ENCODE peak calls at places on chromosomes 5 and 9, in five cellular contexts. P, A, K, S and J are unnamed samples.

GRCh38 chr9:77307166-77307565 is 129.8 kb downstream of the VPS13A start:
- DNase-seq in P (no peak), A (no peak), K (no peak), S (no peak), J (no peak)

GRCh38 chr9:17535176-17535575 is 43.7 kb upstream of the SH3GL2 start:
- DNase-seq in P (no peak), A (no peak), K (no peak), S (no peak), J (no peak)

GRCh38 chr5:115168829-115169391 is 798 bp downstream of the TRIM36 start:
- DNase-seq in P (no peak), A (no peak), K (peak), S (peak), J (no peak)

GRCh38 chr5:133565993-133566392 is 46.3 kb downstream of the FSTL4 start:
- DNase-seq in P (no peak), A (no peak), K (no peak), S (no peak), J (peak)

GRCh38 chr9:526904-527591 is 312.4 kb downstream of the DOCK8 start:
- DNase-seq in P (no peak), A (no peak), K (no peak), S (no peak), J (no peak)

GRCh38 chr5:146828385-146828784 is 50.2 kb downstream of the PPP2R2B start:
- DNase-seq in P (no peak), A (no peak), K (peak), S (no peak), J (no peak)

GRCh38 chr5:1936413-1936812 is 53.7 kb upstream of the IRX4 start:
- DNase-seq in P (peak), A (no peak), K (no peak), S (no peak), J (no peak)

GRCh38 chr9:97714435-97714834 is 17.3 kb upstream of the XPA start:
- DNase-seq in P (no peak), A (peak), K (no peak), S (no peak), J (no peak)

GRCh38 chr9:131237931-131238401 is 38.3 kb downstream of the FAM78A start:
- DNase-seq in P (no peak), A (no peak), K (no peak), S (peak), J (peak)

GRCh38 chr9:137724818-137725240 is 106.0 kb downstream of the EHMT1 start:
- DNase-seq in P (no peak), A (no peak), K (no peak), S (no peak), J (no peak)

GRCh38 chr9:105114318-105114717 is 130.1 kb upstream of the SLC44A1 start:
- DNase-seq in P (no peak), A (no peak), K (no peak), S (no peak), J (no peak)

GRCh38 chr5:8349855-8350254 is 480.9 kb downstream of the MTRR start:
- DNase-seq in P (no peak), A (no peak), K (no peak), S (no peak), J (no peak)

GRCh38 chr9:129197978-129198736 is 20.1 kb upstream of the IER5L start:
- DNase-seq in P (no peak), A (no peak), K (no peak), S (no peak), J (no peak)

GRCh38 chr5:96997265-96997859 is 61.5 kb downstream of the LNPEP start:
- DNase-seq in P (peak), A (peak), K (peak), S (no peak), J (peak)

GRCh38 chr5:128216860-128217531 is 133.4 kb downstream of the SLC12A2 start:
- DNase-seq in P (no peak), A (no peak), K (no peak), S (no peak), J (no peak)

GRCh38 chr9:11235061-11235460 is 622.3 kb upstream of the PTPRD start:
- DNase-seq in P (no peak), A (no peak), K (no peak), S (no peak), J (no peak)

GRCh38 chr5:175588709-175589429 is 69.0 kb upstream of the HRH2 start:
- DNase-seq in P (no peak), A (no peak), K (no peak), S (no peak), J (no peak)

GRCh38 chr5:56126487-56127179 is 106.5 kb downstream of the ANKRD55 start:
- DNase-seq in P (no peak), A (no peak), K (peak), S (no peak), J (no peak)

GRCh38 chr5:6994097-6994496 is 280.9 kb downstream of the TENT4A start:
- DNase-seq in P (no peak), A (no peak), K (no peak), S (no peak), J (no peak)

GRCh38 chr9:74533253-74533652 is 36.1 kb downstream of the RORB start:
- DNase-seq in P (no peak), A (no peak), K (no peak), S (no peak), J (no peak)

GRCh38 chr5:83096660-83097334 is 19.4 kb downstream of the XRCC4 start:
- DNase-seq in P (no peak), A (no peak), K (no peak), S (no peak), J (no peak)

GRCh38 chr5:115415143-115415491 is 118.7 kb upstream of the CCDC112 start:
- DNase-seq in P (peak), A (peak), K (no peak), S (no peak), J (no peak)

GRCh38 chr9:121240394-121241145 is 27.4 kb upstream of the GSN start:
- DNase-seq in P (no peak), A (no peak), K (no peak), S (no peak), J (no peak)

GRCh38 chr9:3243676-3244075 is 282.1 kb downstream of the RFX3 start:
- DNase-seq in P (no peak), A (no peak), K (no peak), S (no peak), J (no peak)

GRCh38 chr9:99158629-99159028 is 53.7 kb downstream of the TGFBR1 start:
- DNase-seq in P (no peak), A (peak), K (no peak), S (no peak), J (peak)

GRCh38 chr9:131423171-131423581 is 29.3 kb downstream of the PRRC2B start:
- DNase-seq in P (no peak), A (no peak), K (peak), S (no peak), J (no peak)

GRCh38 chr5:93236807-93237421 is 344.1 kb downstream of the NR2F1-AS1 start:
- DNase-seq in P (no peak), A (no peak), K (no peak), S (no peak), J (no peak)

GRCh38 chr5:72096602-72097205 is 10.6 kb upstream of the MAP1B start:
- DNase-seq in P (no peak), A (no peak), K (no peak), S (no peak), J (no peak)

GRCh38 chr5:80181618-80182211 is 74.1 kb downstream of the SERINC5 start:
- DNase-seq in P (peak), A (peak), K (no peak), S (no peak), J (no peak)

GRCh38 chr9:107274953-107275422 is 8.1 kb upstream of the RAD23B start:
- DNase-seq in P (peak), A (peak), K (no peak), S (no peak), J (peak)

GRCh38 chr9:7130421-7130820 is 372.6 kb downstream of the KDM4C start:
- DNase-seq in P (no peak), A (no peak), K (peak), S (no peak), J (no peak)

DNA sequence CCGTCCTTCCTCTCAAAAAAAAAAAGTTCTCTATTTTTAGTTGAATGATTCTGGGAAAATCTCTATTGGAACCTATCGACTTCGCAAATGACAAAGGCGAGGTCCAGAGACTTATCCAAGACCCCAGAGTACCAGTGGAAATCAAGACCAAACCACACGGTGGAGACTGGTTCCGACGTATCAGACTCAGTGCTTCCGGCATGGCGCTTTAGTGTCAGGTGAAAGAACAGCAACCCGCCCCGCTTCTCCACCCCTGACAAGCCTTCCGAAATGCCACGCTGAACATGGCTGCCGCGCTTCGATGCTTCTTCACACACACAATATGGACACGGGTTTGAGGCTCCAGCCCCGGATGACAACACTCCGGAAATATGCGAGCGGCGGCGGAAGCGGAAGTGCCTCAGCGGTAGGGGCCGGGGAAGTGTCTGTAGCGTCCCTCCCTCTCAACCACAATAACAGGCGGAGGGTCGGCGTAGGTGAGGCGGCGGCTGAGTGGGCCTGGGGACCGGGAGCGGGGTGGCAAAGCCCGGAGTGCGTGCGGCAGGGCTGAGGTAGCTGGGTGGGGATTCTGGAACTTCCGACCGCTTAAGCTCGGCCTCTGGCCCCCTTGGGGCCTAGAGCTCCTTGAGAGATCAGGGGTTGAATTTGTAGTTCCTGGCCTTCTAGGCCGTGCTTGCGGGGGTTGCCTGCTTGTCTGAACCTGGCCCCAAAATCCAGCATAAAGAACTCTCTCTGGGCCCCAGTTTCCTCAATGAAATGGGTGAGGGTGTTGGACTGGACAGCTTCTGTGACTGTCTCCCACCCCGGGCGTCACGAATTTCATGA is at the start of gene FBXO38:
- DNase-seq in P (peak), A (peak), K (peak), S (peak), J (peak)
- TF ChIP-seq JUND in P (no peak), A (peak), K (no peak), S (peak), J (no peak)

GRCh38 chr5:10596310-10596703 is 32.4 kb downstream of the ANKRD33B start:
- DNase-seq in P (no peak), A (no peak), K (no peak), S (no peak), J (no peak)

GRCh38 chr5:10595305-10595677 is 31.4 kb downstream of the ANKRD33B start:
- DNase-seq in P (no peak), A (no peak), K (no peak), S (no peak), J (no peak)

GRCh38 chr5:10594591-10595210 is 30.8 kb downstream of the ANKRD33B start:
- DNase-seq in P (no peak), A (no peak), K (no peak), S (no peak), J (no peak)

GRCh38 chr5:10596886-10597451 is 33.1 kb downstream of the ANKRD33B start:
- DNase-seq in P (no peak), A (no peak), K (no peak), S (no peak), J (no peak)

DNA sequence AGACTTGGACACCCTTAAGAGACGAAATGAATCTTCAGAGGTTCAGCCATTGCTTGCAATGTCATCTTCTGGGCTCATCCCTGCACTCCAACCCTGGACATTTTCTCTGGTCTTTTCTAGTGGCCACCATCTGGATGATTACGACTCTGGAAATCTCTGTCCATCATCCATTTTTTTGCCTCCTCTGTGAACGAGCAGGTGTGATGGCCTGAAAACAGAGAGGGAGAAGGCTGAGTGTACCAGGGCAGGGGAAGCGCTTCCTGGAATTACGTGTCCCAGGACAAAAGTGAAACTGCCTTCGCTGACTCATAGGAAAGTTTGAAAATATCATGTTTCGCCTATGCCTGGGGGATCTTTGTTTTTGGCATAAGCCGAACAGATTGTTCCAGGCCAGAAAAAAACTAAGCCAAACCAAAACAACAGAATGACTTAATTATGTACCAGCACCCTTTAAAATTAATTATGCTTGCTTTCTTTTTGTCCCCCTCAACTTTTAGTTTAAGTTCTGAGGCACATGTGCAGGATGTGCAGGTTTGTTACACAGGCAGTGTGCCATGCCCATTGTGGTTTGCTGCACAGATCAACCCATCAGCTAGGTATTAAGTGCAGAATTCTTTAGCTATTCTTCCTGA is 31.9 kb downstream of the ANKRD33B start:
- DNase-seq in P (peak), A (peak), K (no peak), S (no peak), J (peak)
- TF ChIP-seq JUND in P (peak), A (no peak), K (peak), S (no peak), J (no peak)

GRCh38 chr9:128094166-128094949 is 26.3 kb downstream of the SLC25A25 start:
- DNase-seq in P (peak), A (no peak), K (peak), S (no peak), J (peak)
- TF ChIP-seq JUND in P (no peak), A (no peak), K (peak), S (no peak), J (no peak)

GRCh38 chr5:140469259-140469658 is 67.6 kb downstream of the ANKHD1 start:
- DNase-seq in P (no peak), A (no peak), K (no peak), S (no peak), J (no peak)

GRCh38 chr5:140468188-140468587 is 66.6 kb downstream of the ANKHD1 start:
- DNase-seq in P (no peak), A (no peak), K (no peak), S (no peak), J (no peak)

DNA sequence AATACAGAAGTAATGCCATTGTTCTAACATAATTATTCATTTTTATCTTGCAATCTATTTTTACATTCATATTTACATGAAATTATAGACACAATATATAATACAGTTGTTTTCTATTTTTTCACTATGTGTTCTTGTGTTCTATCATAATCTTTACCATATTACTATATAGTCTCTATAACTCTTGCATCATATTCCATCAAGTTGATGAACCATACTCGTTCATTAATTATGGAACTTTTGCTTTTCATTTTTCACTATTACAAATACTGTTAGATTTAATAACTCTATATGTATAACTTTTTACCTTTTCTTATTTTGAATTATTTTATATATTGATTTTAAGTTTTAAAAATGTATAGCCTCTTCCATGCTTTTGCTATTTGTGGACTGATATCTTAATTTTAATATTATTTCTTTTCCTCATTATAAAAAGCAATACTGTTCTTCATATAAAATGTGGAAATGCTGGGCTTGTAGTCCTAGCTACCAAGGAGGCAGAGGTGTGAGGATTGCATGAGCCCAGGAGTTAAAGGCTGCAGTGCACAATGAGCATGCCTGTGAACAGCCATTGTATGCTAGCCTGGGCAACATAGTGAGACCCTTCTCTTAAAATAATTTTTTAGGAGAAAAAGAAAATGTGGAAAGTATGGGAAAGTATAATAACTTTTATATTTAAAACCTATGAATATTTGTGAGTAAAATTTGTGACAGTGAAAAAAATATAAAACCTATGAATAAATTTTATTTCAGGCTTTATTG is 65.5 kb downstream of the ANKHD1 start:
- DNase-seq in P (no peak), A (no peak), K (no peak), S (no peak), J (no peak)
- TF ChIP-seq JUND in P (no peak), A (no peak), K (no peak), S (no peak), J (no peak)

GRCh38 chr9:89363921-89364663 is 45.8 kb downstream of the SECISBP2 start:
- DNase-seq in P (no peak), A (no peak), K (no peak), S (no peak), J (no peak)

GRCh38 chr9:89361816-89362646 is 43.7 kb downstream of the SECISBP2 start:
- DNase-seq in P (no peak), A (no peak), K (no peak), S (no peak), J (no peak)

GRCh38 chr9:89362647-89363310 is 44.5 kb downstream of the SECISBP2 start:
- DNase-seq in P (no peak), A (no peak), K (no peak), S (no peak), J (no peak)

GRCh38 chr9:89364664-89365531 is 46.6 kb downstream of the SECISBP2 start:
- DNase-seq in P (no peak), A (no peak), K (no peak), S (no peak), J (no peak)

GRCh38 chr9:89363311-89363670 is 45.0 kb downstream of the SECISBP2 start:
- DNase-seq in P (no peak), A (no peak), K (no peak), S (no peak), J (no peak)
- TF ChIP-seq JUND in P (no peak), A (no peak), K (no peak), S (no peak), J (no peak)

DNA sequence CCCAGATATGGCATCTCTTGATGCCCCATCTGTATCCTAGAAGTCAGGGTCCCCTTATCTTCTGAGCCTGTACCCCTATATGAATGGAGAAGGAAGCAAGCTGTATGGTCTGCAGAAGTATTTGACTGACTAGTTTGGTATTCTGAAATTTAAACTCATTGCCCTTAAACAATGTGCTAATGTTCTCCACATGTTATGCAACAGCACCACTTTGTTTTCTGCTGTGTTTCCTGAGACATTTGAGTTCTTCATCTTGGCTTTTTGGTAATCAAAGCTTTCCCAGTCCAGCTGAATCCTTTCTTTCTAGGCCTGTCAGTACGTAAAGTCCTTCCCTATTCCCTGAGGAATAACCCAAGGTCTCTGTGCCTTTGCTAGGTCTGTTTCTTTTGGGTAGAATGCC is 72.3 kb upstream of the HSPB3 start:
- DNase-seq in P (no peak), A (no peak), K (no peak), S (no peak), J (no peak)
- TF ChIP-seq JUND in P (no peak), A (no peak), K (no peak), S (no peak), J (no peak)